ENCODE peak calls at places on chromosomes 13 and 19, in nine cellular contexts. N is Kasumi-1; B is stimulated activated CD4-positive, alpha-beta T cell treated with anti-CD3 and anti-CD28 coated beads, Interleukin-2, amount 100 ng/mL, for 48 hours; Q is PC-9; J is T-cell; D is astrocyte of the spinal cord; Y is ureter; H is neuronal stem cell; Z is glutamatergic neuron. I is an unnamed sample.
A peak's percentile ranks its signal among the peaks of the same experiment; 100 is the strongest.

GRCh38 chr13:100392709-100393630 is 195.6 kb downstream of the GGACT start:
- DNase-seq in N (peak; percentile 73), B (peak; percentile 41), Q (peak; percentile 81), J (no peak), D (peak; percentile 100), Y (peak; percentile 68), H (peak; percentile 14), Z (no peak), I (peak; percentile 99)

GRCh38 chr19:18961767-18962423 is 20.9 kb upstream of the HOMER3 start:
- DNase-seq in N (no peak), B (no peak), Q (no peak), J (peak; percentile 20), D (no peak), Y (no peak), H (peak; percentile 29), Z (peak; percentile 33), I (no peak)

GRCh38 chr19:40596608-40597328 is 4.4 kb upstream of the LTBP4 start:
- DNase-seq in N (no peak), B (no peak), Q (peak; percentile 70), J (no peak), D (peak; percentile 59), Y (no peak), H (no peak), Z (peak; percentile 40), I (no peak)

GRCh38 chr19:18863843-18864362 is 32.1 kb downstream of the CERS1 start:
- DNase-seq in N (no peak), B (no peak), Q (no peak), J (no peak), D (no peak), Y (no peak), H (no peak), Z (no peak), I (no peak)

GRCh38 chr19:44869728-44870470 is 21.2 kb upstream of the TOMM40 start:
- DNase-seq in N (peak; percentile 11), B (no peak), Q (no peak), J (no peak), D (peak; percentile 93), Y (no peak), H (no peak), Z (no peak), I (no peak)

GRCh38 chr19:50694815-50695145 is 24.8 kb downstream of the SHANK1 start:
- DNase-seq in N (no peak), B (no peak), Q (no peak), J (no peak), D (no peak), Y (no peak), H (no peak), Z (peak; percentile 48), I (no peak)

GRCh38 chr19:8366961-8367326 is 3.0 kb downstream of the ANGPTL4 start:
- DNase-seq in N (no peak), B (no peak), Q (no peak), J (no peak), D (no peak), Y (no peak), H (no peak), Z (no peak), I (no peak)

GRCh38 chr13:30301827-30302226 is 5.5 kb downstream of the KATNAL1 start:
- DNase-seq in N (no peak), B (no peak), Q (no peak), J (no peak), D (no peak), Y (no peak), H (no peak), Z (no peak), I (no peak)

GRCh38 chr13:114022876-114023275 is 49.0 kb upstream of the C13orf46 start:
- DNase-seq in N (no peak), B (no peak), Q (no peak), J (no peak), D (no peak), Y (no peak), H (no peak), Z (peak; percentile 9), I (peak; percentile 27)

GRCh38 chr19:7280940-7281666 is 13.1 kb downstream of the INSR start:
- DNase-seq in N (no peak), B (no peak), Q (no peak), J (no peak), D (no peak), Y (no peak), H (no peak), Z (no peak), I (no peak)

GRCh38 chr13:78655906-78656305 is 3.0 kb downstream of the OBI1 start:
- DNase-seq in N (no peak), B (no peak), Q (no peak), J (no peak), D (no peak), Y (no peak), H (no peak), Z (no peak), I (no peak)

GRCh38 chr13:39887424-39887823 is 232.0 kb downstream of the COG6 start:
- DNase-seq in N (no peak), B (no peak), Q (no peak), J (no peak), D (no peak), Y (no peak), H (no peak), Z (no peak), I (peak; percentile 57)

GRCh38 chr19:55619264-55619663 is 5.1 kb downstream of the ZNF784 start:
- DNase-seq in N (no peak), B (no peak), Q (no peak), J (no peak), D (no peak), Y (no peak), H (no peak), Z (no peak), I (no peak)

GRCh38 chr13:23541221-23541620 is 29.0 kb upstream of the TNFRSF19 start:
- DNase-seq in N (no peak), B (no peak), Q (no peak), J (no peak), D (peak; percentile 7), Y (no peak), H (no peak), Z (no peak), I (no peak)

GRCh38 chr19:29880498-29881081 is 61.4 kb upstream of the URI1 start:
- DNase-seq in N (no peak), B (no peak), Q (no peak), J (no peak), D (no peak), Y (no peak), H (no peak), Z (no peak), I (no peak)

GRCh38 chr13:47463726-47464125 is 537.3 kb downstream of the SUCLA2 start:
- DNase-seq in N (peak; percentile 60), B (no peak), Q (no peak), J (no peak), D (peak; percentile 67), Y (no peak), H (no peak), Z (peak; percentile 40), I (no peak)

GRCh38 chr13:19606152-19606551 is 27.3 kb upstream of the MPHOSPH8 start:
- DNase-seq in N (no peak), B (no peak), Q (no peak), J (no peak), D (no peak), Y (no peak), H (no peak), Z (no peak), I (no peak)

GRCh38 chr13:45055198-45055901 is 65.0 kb upstream of the GTF2F2 start:
- DNase-seq in N (no peak), B (peak; percentile 41), Q (peak; percentile 17), J (no peak), D (peak; percentile 93), Y (no peak), H (no peak), Z (no peak), I (peak; percentile 94)

GRCh38 chr13:71632721-71633120 is 234.3 kb downstream of the DACH1 start:
- DNase-seq in N (no peak), B (no peak), Q (no peak), J (no peak), D (no peak), Y (no peak), H (no peak), Z (no peak), I (no peak)

GRCh38 chr19:4971424-4971793 is 2.5 kb downstream of the KDM4B start:
- DNase-seq in N (no peak), B (no peak), Q (peak; percentile 46), J (peak; percentile 26), D (peak; percentile 17), Y (no peak), H (no peak), Z (peak; percentile 79), I (no peak)

GRCh38 chr19:30061557-30062330 is 119.7 kb downstream of the URI1 start:
- DNase-seq in N (no peak), B (no peak), Q (no peak), J (no peak), D (no peak), Y (no peak), H (no peak), Z (no peak), I (no peak)

GRCh38 chr13:22740264-22740663 is 440.5 kb upstream of the SGCG start:
- DNase-seq in N (peak; percentile 17), B (no peak), Q (no peak), J (no peak), D (no peak), Y (no peak), H (peak; percentile 5), Z (no peak), I (no peak)

GRCh38 chr19:23391239-23391638 is 4.0 kb downstream of the ZNF91 start:
- DNase-seq in N (no peak), B (no peak), Q (no peak), J (no peak), D (no peak), Y (no peak), H (no peak), Z (no peak), I (no peak)

GRCh38 chr13:85108356-85108755 is 690.9 kb downstream of the SLITRK6 start:
- DNase-seq in N (no peak), B (no peak), Q (no peak), J (no peak), D (no peak), Y (peak; percentile 43), H (no peak), Z (no peak), I (no peak)

GRCh38 chr13:94608586-94608985 is 6.9 kb downstream of the GPR180 start:
- DNase-seq in N (no peak), B (no peak), Q (no peak), J (no peak), D (no peak), Y (no peak), H (no peak), Z (no peak), I (no peak)

GRCh38 chr19:48708471-48708870 is 11.1 kb downstream of the MAMSTR start:
- DNase-seq in N (no peak), B (no peak), Q (no peak), J (no peak), D (no peak), Y (no peak), H (no peak), Z (no peak), I (no peak)

GRCh38 chr13:36915891-36916640 is 4.0 kb downstream of the SMAD9 start:
- DNase-seq in N (no peak), B (no peak), Q (no peak), J (no peak), D (no peak), Y (no peak), H (no peak), Z (no peak), I (no peak)

GRCh38 chr19:7748756-7749155 is 1.4 kb upstream of the CD209 start:
- DNase-seq in N (no peak), B (no peak), Q (peak; percentile 30), J (no peak), D (no peak), Y (no peak), H (no peak), Z (no peak), I (no peak)